ENCODE peak calls at places on chromosomes 2 and 18, in nine cellular contexts. P is neuronal stem cell; U is CD8-positive, alpha-beta memory T cell; B is tibial nerve; R is left lung; A is endodermal cell; C is hepatocyte; K is psoas muscle; L is GM23248. T is an unnamed sample.

GRCh38 chr2:232367591-232368233 is 10.8 kb upstream of the ALPP start:
- DNase-seq in P (no peak), U (no peak), B (no peak), R (no peak), A (peak; percentile 96), C (no peak), K (no peak), L (no peak), T (peak; percentile 29)

GRCh38 chr2:20593072-20594034 is 57.5 kb downstream of the HS1BP3 start:
- DNase-seq in P (no peak), U (no peak), B (no peak), R (peak; percentile 92), A (peak; percentile 36), C (peak; percentile 90), K (peak; percentile 51), L (peak; percentile 90), T (peak; percentile 57)

GRCh38 chr18:75204978-75205759 is 3.8 kb downstream of the PTGR3 start:
- DNase-seq in P (peak; percentile 17), U (no peak), B (no peak), R (no peak), A (peak; percentile 77), C (no peak), K (no peak), L (no peak), T (no peak)

GRCh38 chr18:46939337-46939963 is 22.0 kb downstream of the KATNAL2 start:
- DNase-seq in P (no peak), U (no peak), B (no peak), R (no peak), A (no peak), C (peak; percentile 53), K (no peak), L (peak; percentile 54), T (peak; percentile 91)

GRCh38 chr2:5914831-5915611 is 222.8 kb downstream of the SOX11 start:
- DNase-seq in P (peak; percentile 24), U (no peak), B (no peak), R (no peak), A (peak; percentile 90), C (peak; percentile 74), K (peak; percentile 23), L (peak; percentile 3), T (peak; percentile 74)

GRCh38 chr2:171225302-171225980 is 64.7 kb upstream of the TLK1 start:
- DNase-seq in P (no peak), U (no peak), B (no peak), R (no peak), A (no peak), C (peak; percentile 7), K (no peak), L (peak; percentile 95), T (peak; percentile 40)

GRCh38 chr2:130872276-130873125 is 35.8 kb downstream of the ARHGEF4 start:
- DNase-seq in P (peak; percentile 84), U (no peak), B (no peak), R (no peak), A (peak; percentile 48), C (no peak), K (no peak), L (no peak), T (no peak)

GRCh38 chr2:12236136-12236834 is 480.5 kb upstream of the TRIB2 start:
- DNase-seq in P (no peak), U (no peak), B (no peak), R (no peak), A (no peak), C (no peak), K (no peak), L (peak; percentile 18), T (no peak)

GRCh38 chr2:102187191-102188150 is 648 bp downstream of the IL1RL2 start:
- DNase-seq in P (no peak), U (peak; percentile 25), B (peak; percentile 42), R (peak; percentile 68), A (peak; percentile 48), C (peak; percentile 30), K (peak; percentile 70), L (peak; percentile 81), T (no peak)

DNA sequence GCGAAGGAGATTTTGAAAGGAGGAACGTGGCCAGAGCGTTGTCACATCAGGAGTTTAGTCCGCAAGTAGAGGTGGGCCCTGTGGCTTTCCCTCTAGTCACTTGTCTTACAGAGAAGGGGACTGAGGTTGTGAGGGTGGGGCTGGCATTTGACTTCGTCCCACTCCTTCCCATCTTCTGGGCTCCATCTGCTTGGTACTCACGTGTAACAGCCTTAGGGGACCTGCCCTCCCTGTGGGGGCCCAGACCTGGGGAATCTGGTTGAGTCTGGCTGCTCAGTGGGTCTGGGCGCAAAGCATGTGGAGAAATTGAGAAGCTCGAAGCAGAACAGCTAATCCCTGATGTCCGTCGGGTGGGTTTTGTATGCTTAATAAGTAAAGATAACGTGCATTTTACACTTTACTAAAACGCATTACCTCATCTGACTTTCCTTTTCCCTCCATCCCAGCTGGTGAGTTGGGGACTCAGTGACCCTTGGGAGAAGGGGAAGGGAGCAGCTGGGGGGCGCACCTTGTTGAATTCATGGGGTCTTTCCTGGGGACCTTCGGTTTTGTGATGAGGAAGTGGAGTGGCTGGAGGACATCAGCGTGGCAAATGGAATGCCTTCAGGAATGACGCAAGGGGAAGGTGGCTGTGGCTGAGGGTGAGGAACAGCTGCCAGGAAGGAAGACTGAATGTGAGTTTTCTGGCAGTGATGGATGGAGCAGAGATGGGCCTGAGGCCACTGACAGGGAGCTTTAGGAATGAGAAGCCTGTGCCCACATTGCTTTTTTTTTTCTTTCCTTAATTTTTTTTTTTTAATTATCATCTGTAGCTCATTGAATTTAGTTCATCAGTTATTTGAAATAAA is 44.8 kb downstream of the ASAP2 start:
- DNase-seq in P (no peak), U (no peak), B (peak; percentile 43), R (no peak), A (no peak), C (peak; percentile 44), K (peak; percentile 44), L (peak; percentile 95), T (peak; percentile 97)
- H3K27ac ChIP-seq in P (no peak overlapping the region), U (no peak overlapping the region), B (peak overlapping the region; percentile 54), R (no peak overlapping the region), A (peak overlapping the region; percentile 64), C (peak overlapping the region; percentile 78), K (peak overlapping the region; percentile 46), L (peak overlapping the region; percentile 95), T (peak overlapping the region; percentile 97)

GRCh38 chr2:134135793-134136192 is 118.1 kb upstream of the MGAT5 start:
- DNase-seq in P (no peak), U (no peak), B (no peak), R (no peak), A (no peak), C (no peak), K (no peak), L (no peak), T (no peak)
- H3K4me1 ChIP-seq in P (no peaks in the 10 kb centered on the region), U (peaks cover 32% of the 10 kb centered on the region), B (no peaks in the 10 kb centered on the region), R (peaks cover 22% of the 10 kb centered on the region), A (peaks cover 16% of the 10 kb centered on the region), C (peaks cover 13% of the 10 kb centered on the region), K (peaks cover 41% of the 10 kb centered on the region), L (peaks cover 20% of the 10 kb centered on the region), T (peaks cover 49% of the 10 kb centered on the region)

GRCh38 chr2:184452907-184453306 is 145.4 kb upstream of the ZNF804A start:
- DNase-seq in P (no peak), U (no peak), B (no peak), R (no peak), A (no peak), C (no peak), K (no peak), L (no peak), T (no peak)
- H3K4me3 ChIP-seq in P (no peak overlapping the region), U (no peak overlapping the region), B (no peak overlapping the region), R (no peak overlapping the region), A (no peak overlapping the region), C (no peak overlapping the region), K (no peak overlapping the region), L (no peak overlapping the region), T (no peak overlapping the region)

GRCh38 chr2:25856377-25856776 is 21.9 kb downstream of the ASXL2 start:
- DNase-seq in P (no peak), U (no peak), B (no peak), R (no peak), A (peak; percentile 79), C (no peak), K (no peak), L (no peak), T (no peak)

GRCh38 chr2:25855065-25855464 is 23.2 kb downstream of the ASXL2 start:
- DNase-seq in P (no peak), U (no peak), B (no peak), R (no peak), A (no peak), C (no peak), K (no peak), L (no peak), T (no peak)

GRCh38 chr2:25853038-25853638 is 25.1 kb downstream of the ASXL2 start:
- DNase-seq in P (no peak), U (no peak), B (no peak), R (no peak), A (no peak), C (no peak), K (no peak), L (no peak), T (no peak)

GRCh38 chr2:25854613-25855012 is 23.7 kb downstream of the ASXL2 start:
- DNase-seq in P (no peak), U (no peak), B (no peak), R (no peak), A (no peak), C (no peak), K (no peak), L (no peak), T (no peak)

GRCh38 chr2:25851740-25852503 is 26.4 kb downstream of the ASXL2 start:
- DNase-seq in P (peak; percentile 8), U (no peak), B (peak; percentile 13), R (no peak), A (no peak), C (peak; percentile 74), K (no peak), L (peak; percentile 92), T (no peak)
- H3K27ac ChIP-seq in P (no peak overlapping the region), U (peak overlapping the region; percentile 13), B (no peak overlapping the region), R (peak overlapping the region; percentile 23), A (no peak overlapping the region), C (peak overlapping the region; percentile 9), K (peak overlapping the region; percentile 73), L (peak overlapping the region; percentile 69), T (no peak overlapping the region)

GRCh38 chr2:109218792-109219126 is 89.8 kb downstream of the SH3RF3 start:
- DNase-seq in P (no peak), U (no peak), B (no peak), R (no peak), A (peak; percentile 16), C (no peak), K (no peak), L (no peak), T (no peak)
- H3K4me1 ChIP-seq in P (no peaks in the 10 kb centered on the region), U (peaks cover 50% of the 10 kb centered on the region), B (no peaks in the 10 kb centered on the region), R (peaks cover 15% of the 10 kb centered on the region), A (no peaks in the 10 kb centered on the region), C (peaks cover 15% of the 10 kb centered on the region), K (peaks cover 40% of the 10 kb centered on the region), L (peaks cover 15% of the 10 kb centered on the region), T (peaks cover 19% of the 10 kb centered on the region)

DNA sequence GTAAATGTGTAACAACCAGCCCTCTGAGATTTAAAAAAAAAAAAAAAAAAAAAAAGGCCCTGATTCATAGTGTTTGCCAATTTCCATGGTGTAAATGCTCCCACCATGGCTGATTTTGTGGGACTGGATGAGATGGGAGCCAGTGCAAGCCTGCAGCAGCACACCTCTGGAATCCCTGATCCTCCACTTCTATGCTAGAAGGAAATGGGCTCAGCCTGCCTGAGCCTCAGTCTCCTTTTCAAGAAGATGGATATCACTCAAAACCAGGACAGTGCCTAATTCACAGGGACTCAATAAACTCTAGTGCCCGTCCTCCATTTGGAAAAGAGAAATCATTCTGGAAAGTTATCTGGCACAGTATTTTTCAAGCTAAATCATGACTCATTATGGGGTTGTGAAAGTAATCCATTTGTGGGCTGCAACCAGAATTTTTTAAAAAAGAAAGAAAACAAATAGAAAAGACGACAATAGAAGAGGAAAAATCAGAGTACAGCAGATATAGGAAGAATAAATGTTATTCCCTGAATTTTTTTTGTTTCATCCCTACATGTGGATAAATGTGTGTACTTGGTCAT is 34.2 kb downstream of the LBH start:
- DNase-seq in P (no peak), U (no peak), B (no peak), R (no peak), A (no peak), C (no peak), K (no peak), L (peak; percentile 83), T (no peak)
- H3K4me3 ChIP-seq in P (no peak overlapping the region), U (peak overlapping the region; percentile 47), B (no peak overlapping the region), R (no peak overlapping the region), A (no peak overlapping the region), C (no peak overlapping the region), K (no peak overlapping the region), L (peak overlapping the region; percentile 63), T (no peak overlapping the region)

T was measured in SJCRH30.